ENCODE peak calls at places on chromosomes 16 and 17, in seven cellular contexts. Z, D, T, S, W, C and O are unnamed samples.

GRCh38 chr16:58814348-58814801 is 80.3 kb upstream of the GOT2 start:
- DNase-seq in Z (no peak), W (peak), S (peak), T (peak), D (peak), C (peak), O (peak)

GRCh38 chr17:37701424-37702020 is 43.3 kb downstream of the HNF1B start:
- DNase-seq in Z (no peak), S (no peak), T (peak), D (no peak), W (peak), C (no peak), O (peak)

GRCh38 chr16:49734330-49734729 is 121.6 kb downstream of the ZNF423 start:
- DNase-seq in D (no peak), C (no peak), T (no peak), W (no peak), S (no peak), Z (no peak), O (no peak)

GRCh38 chr16:89132194-89133005 is 38.7 kb downstream of the ACSF3 start:
- DNase-seq in Z (no peak), T (no peak), D (no peak), S (no peak), W (no peak), C (no peak), O (no peak)

GRCh38 chr17:32342603-32343325 is 791 bp upstream of the C17orf75 start:
- DNase-seq in S (peak), D (no peak), T (no peak), C (no peak), W (no peak), Z (no peak), O (no peak)

GRCh38 chr17:40915199-40915661 is 22.2 kb downstream of the KRT23 start:
- DNase-seq in C (no peak), Z (no peak), W (no peak), D (peak), T (no peak), S (no peak), O (no peak)

GRCh38 chr16:25148568-25149215 is 37.1 kb downstream of the LCMT1 start:
- DNase-seq in T (peak), W (no peak), Z (no peak), D (no peak), S (no peak), C (no peak), O (no peak)

GRCh38 chr16:51932317-51932716 is 614.6 kb downstream of the TOX3 start:
- DNase-seq in D (no peak), C (no peak), Z (no peak), T (no peak), W (no peak), S (no peak), O (no peak)

GRCh38 chr17:73401911-73402310 is 90.1 kb upstream of the CDC42EP4 start:
- DNase-seq in W (no peak), D (no peak), C (no peak), S (no peak), Z (peak), T (peak), O (peak)

GRCh38 chr17:39818282-39819000 is 45.7 kb downstream of the IKZF3 start:
- DNase-seq in W (peak), D (no peak), T (no peak), S (no peak), Z (no peak), C (no peak), O (no peak)